ENCODE peak calls at places on chromosome 22, in eight cellular contexts. W, T, C, N, J, Q, P and V are unnamed samples.

GRCh38 chr22:46580940-46581579 is 39.1 kb upstream of the GRAMD4 start:
- DNase-seq in W (no peak), T (no peak), C (no peak), N (peak; percentile 3), J (no peak), Q (peak; percentile 61), P (no peak), V (no peak)

GRCh38 chr22:32335471-32335870 is 22.2 kb upstream of the RFPL3 start:
- DNase-seq in W (peak; percentile 4), T (no peak), C (no peak), N (no peak), J (no peak), Q (no peak), P (no peak), V (no peak)

GRCh38 chr22:49863936-49864335 is 10.3 kb downstream of the ZBED4 start:
- DNase-seq in W (no peak), T (no peak), C (no peak), N (no peak), J (no peak), Q (no peak), P (no peak), V (peak; percentile 16)

GRCh38 chr22:42387631-42388030 is 44.6 kb downstream of the NFAM1 start:
- DNase-seq in W (no peak), T (no peak), C (no peak), N (no peak), J (no peak), Q (no peak), P (no peak), V (no peak)

GRCh38 chr22:38766076-38766777 is 10.4 kb upstream of the SUN2 start:
- DNase-seq in W (peak; percentile 56), T (peak; percentile 78), C (no peak), N (peak; percentile 82), J (peak; percentile 82), Q (peak; percentile 64), P (peak; percentile 58), V (peak; percentile 96)

GRCh38 chr22:38012604-38013072 is 28.3 kb upstream of the SOX10 start:
- DNase-seq in W (no peak), T (no peak), C (no peak), N (no peak), J (no peak), Q (no peak), P (no peak), V (no peak)

GRCh38 chr22:49402169-49402568 is 425.5 kb downstream of the BRD1 start:
- DNase-seq in W (no peak), T (no peak), C (no peak), N (no peak), J (no peak), Q (no peak), P (no peak), V (no peak)

GRCh38 chr22:39349506-39349966 is 255 bp upstream of the SYNGR1 start:
- DNase-seq in W (peak; percentile 27), T (peak; percentile 27), C (peak; percentile 50), N (no peak), J (peak; percentile 3), Q (peak; percentile 88), P (peak; percentile 49), V (peak; percentile 100)

GRCh38 chr22:26713823-26714449 is 56.5 kb downstream of the MIAT start:
- DNase-seq in W (no peak), T (peak; percentile 82), C (no peak), N (no peak), J (no peak), Q (no peak), P (no peak), V (no peak)

GRCh38 chr22:31441652-31442051 is 42.2 kb downstream of the DRG1 start:
- DNase-seq in W (no peak), T (no peak), C (no peak), N (no peak), J (no peak), Q (no peak), P (no peak), V (no peak)

GRCh38 chr22:49554741-49555140 is 272.9 kb downstream of the BRD1 start:
- DNase-seq in W (no peak), T (no peak), C (no peak), N (no peak), J (no peak), Q (no peak), P (no peak), V (no peak)

GRCh38 chr22:46387748-46388147 is 52.2 kb downstream of the TRMU start:
- DNase-seq in W (no peak), T (no peak), C (no peak), N (peak; percentile 51), J (no peak), Q (no peak), P (no peak), V (no peak)

GRCh38 chr22:43983808-43984207 is 28.6 kb downstream of the SAMM50 start:
- DNase-seq in W (no peak), T (no peak), C (no peak), N (no peak), J (no peak), Q (no peak), P (no peak), V (no peak)

GRCh38 chr22:43978558-43978957 is 23.3 kb downstream of the SAMM50 start:
- DNase-seq in W (no peak), T (no peak), C (no peak), N (no peak), J (no peak), Q (no peak), P (no peak), V (no peak)

GRCh38 chr22:43980996-43981395 is 25.8 kb downstream of the SAMM50 start:
- DNase-seq in W (no peak), T (no peak), C (no peak), N (no peak), J (no peak), Q (no peak), P (no peak), V (no peak)

GRCh38 chr22:43976861-43977795 is 21.9 kb downstream of the SAMM50 start:
- DNase-seq in W (no peak), T (no peak), C (no peak), N (no peak), J (no peak), Q (no peak), P (no peak), V (no peak)

GRCh38 chr22:43980579-43980978 is 25.3 kb downstream of the SAMM50 start:
- DNase-seq in W (no peak), T (no peak), C (no peak), N (no peak), J (no peak), Q (no peak), P (no peak), V (no peak)
- H3K36me3 ChIP-seq in W (peaks cover 26% of the 10 kb centered on the region), T (peaks cover 93% of the 10 kb centered on the region), C (no peaks in the 10 kb centered on the region), N (no peaks in the 10 kb centered on the region), J (peaks cover 11% of the 10 kb centered on the region), Q (peaks cover 29% of the 10 kb centered on the region), P (no peaks in the 10 kb centered on the region), V (peaks cover 33% of the 10 kb centered on the region)

GRCh38 chr22:40578171-40578570 is 58.3 kb downstream of the MRTFA start:
- DNase-seq in W (no peak), T (no peak), C (no peak), N (no peak), J (no peak), Q (no peak), P (no peak), V (no peak)
- H3K4me3 ChIP-seq in W (no peak overlapping the region), T (no peak overlapping the region), C (no peak overlapping the region), N (no peak overlapping the region), J (no peak overlapping the region), Q (no peak overlapping the region), P (no peak overlapping the region), V (no peak overlapping the region)

GRCh38 chr22:21995660-21996059 is 13.1 kb upstream of the TOP3B start:
- DNase-seq in W (no peak), T (no peak), C (no peak), N (no peak), J (no peak), Q (no peak), P (no peak), V (peak; percentile 6)
- H3K27me3 ChIP-seq in W (no peaks in the 10 kb centered on the region), T (peaks cover 46% of the 10 kb centered on the region), C (no peaks in the 10 kb centered on the region), N (no peaks in the 10 kb centered on the region), J (peaks cover 19% of the 10 kb centered on the region), Q (no peaks in the 10 kb centered on the region), P (no peaks in the 10 kb centered on the region), V (peaks cover 93% of the 10 kb centered on the region)

GRCh38 chr22:44534335-44534734 is 36.3 kb upstream of the RTL6 start:
- DNase-seq in W (no peak), T (no peak), C (no peak), N (no peak), J (no peak), Q (no peak), P (no peak), V (no peak)

GRCh38 chr22:44538071-44538470 is 40.0 kb upstream of the RTL6 start:
- DNase-seq in W (no peak), T (peak; percentile 56), C (no peak), N (no peak), J (peak; percentile 61), Q (no peak), P (no peak), V (no peak)

GRCh38 chr22:44535362-44536095 is 37.5 kb upstream of the RTL6 start:
- DNase-seq in W (no peak), T (no peak), C (no peak), N (no peak), J (no peak), Q (no peak), P (no peak), V (no peak)

GRCh38 chr22:44537016-44537936 is 39.2 kb upstream of the RTL6 start:
- DNase-seq in W (no peak), T (no peak), C (no peak), N (no peak), J (no peak), Q (no peak), P (no peak), V (peak; percentile 63)

DNA sequence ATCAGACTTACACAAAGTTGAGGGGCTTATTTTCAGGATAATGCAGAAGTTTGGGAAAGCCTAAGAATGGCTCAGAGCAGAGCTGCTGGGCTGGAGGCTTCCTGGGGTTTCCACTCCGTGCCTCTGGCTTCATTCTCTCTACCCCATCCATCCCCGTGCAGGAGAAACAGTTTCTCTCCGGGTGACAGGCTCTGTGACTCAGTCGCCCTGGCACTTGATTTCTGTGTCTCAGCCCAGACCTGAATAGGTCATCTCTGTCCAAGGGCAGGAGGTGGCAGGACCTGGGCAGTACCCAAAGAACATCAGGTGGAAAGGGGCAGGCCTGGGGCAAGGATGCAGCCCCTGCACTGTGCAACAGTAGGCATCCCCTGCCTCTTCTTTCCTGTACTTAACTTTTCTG is 38.4 kb upstream of the RTL6 start:
- DNase-seq in W (no peak), T (no peak), C (no peak), N (no peak), J (no peak), Q (no peak), P (no peak), V (no peak)
- H3K36me3 ChIP-seq in W (no peaks in the 10 kb centered on the region), T (no peaks in the 10 kb centered on the region), C (no peaks in the 10 kb centered on the region), N (no peaks in the 10 kb centered on the region), J (no peaks in the 10 kb centered on the region), Q (no peaks in the 10 kb centered on the region), P (no peaks in the 10 kb centered on the region), V (no peaks in the 10 kb centered on the region)